ENCODE peak calls at places on chromosomes 13 and 19, in seven cellular contexts. W is esophagus muscularis mucosa, B is AG09309, H is fibroblast of lung, Y is LNCaP clone FGC, A is MM.1S, Z is lower leg skin. T is an unnamed sample.

GRCh38 chr13:33213024-33213795 is 72.3 kb downstream of the STARD13 start:
- DNase-seq in A (no peak), Y (peak), Z (no peak), B (no peak), W (peak), H (no peak), T (no peak)

GRCh38 chr19:45528744-45529453 is 21.6 kb downstream of the VASP start:
- DNase-seq in Y (no peak), W (no peak), B (no peak), Z (no peak), A (no peak), H (peak), T (peak)

GRCh38 chr13:39729161-39729560 is 73.7 kb downstream of the COG6 start:
- DNase-seq in Z (no peak), Y (no peak), A (no peak), H (peak), B (no peak), W (no peak), T (no peak)

GRCh38 chr13:43766766-43767165 is 20.0 kb downstream of the ENOX1 start:
- DNase-seq in Y (no peak), W (no peak), A (no peak), H (peak), B (no peak), Z (no peak), T (peak)

GRCh38 chr13:71968025-71968424 is 101.0 kb upstream of the DACH1 start:
- DNase-seq in B (no peak), Y (no peak), Z (no peak), A (no peak), H (no peak), W (no peak), T (no peak)

GRCh38 chr19:56170261-56170660 is 5.5 kb upstream of the GALP start:
- DNase-seq in H (no peak), W (no peak), B (peak), A (no peak), Y (no peak), Z (no peak), T (peak)

GRCh38 chr13:27403252-27403678 is 21.2 kb upstream of the GTF3A start:
- DNase-seq in Y (no peak), B (peak), Z (no peak), W (no peak), A (no peak), H (peak), T (no peak)

GRCh38 chr19:7304200-7304599 is 10.0 kb upstream of the INSR start:
- DNase-seq in H (no peak), A (no peak), B (no peak), W (no peak), Z (no peak), Y (no peak), T (no peak)

GRCh38 chr13:97369269-97369893 is 64.6 kb upstream of the RAP2A start:
- DNase-seq in Y (no peak), Z (no peak), H (peak), B (no peak), A (peak), W (no peak), T (no peak)

GRCh38 chr19:45791744-45792481 is 732 bp downstream of the DMWD start:
- DNase-seq in W (no peak), Z (no peak), B (no peak), A (no peak), H (no peak), Y (no peak), T (no peak)

GRCh38 chr19:49364083-49364687 is 508 bp downstream of the DKKL1 start:
- DNase-seq in Z (no peak), H (no peak), B (no peak), W (no peak), Y (no peak), A (no peak), T (no peak)
- H3K4me3 ChIP-seq in Z (no peak), H (no peak), B (peak), W (peak), Y (peak), A (peak), T (peak)

GRCh38 chr19:51530616-51531015 is 854 bp downstream of the SIGLEC6 start:
- DNase-seq in Z (no peak), A (no peak), H (no peak), W (no peak), B (no peak), Y (no peak), T (no peak)

GRCh38 chr19:51531349-51532315 is at the start of gene SIGLEC6:
- DNase-seq in Y (no peak), H (no peak), Z (no peak), A (no peak), B (no peak), W (no peak), T (peak)

GRCh38 chr19:51539821-51540366 is 8.4 kb upstream of the SIGLEC6 start:
- DNase-seq in W (no peak), Y (no peak), H (no peak), A (no peak), B (no peak), Z (no peak), T (no peak)

DNA sequence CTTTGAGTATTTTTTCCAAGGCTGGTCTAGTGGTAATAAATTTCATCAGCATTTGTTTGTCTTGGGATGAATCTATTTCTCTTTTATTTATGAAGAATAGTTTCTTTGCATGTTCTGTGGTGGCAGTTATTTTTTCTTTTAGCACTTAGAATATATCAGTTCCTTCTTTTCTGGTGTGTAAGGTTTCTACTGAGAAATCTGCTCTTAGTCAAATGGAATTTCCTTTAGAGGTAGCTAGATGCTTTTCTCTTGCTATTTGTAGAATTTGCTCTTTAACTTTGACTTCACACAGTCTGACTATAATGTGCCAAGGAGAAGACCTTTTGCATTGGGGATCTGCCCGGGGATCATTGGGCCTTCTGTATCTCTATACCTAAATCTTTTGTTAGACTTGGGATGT is 4.1 kb upstream of the SIGLEC6 start:
- DNase-seq in B (no peak), W (no peak), Y (no peak), Z (no peak), A (no peak), H (no peak), T (no peak)
- H3K4me3 ChIP-seq in B (no peak), W (no peak), Y (no peak), Z (no peak), A (no peak), H (no peak), T (no peak)

GRCh38 chr13:48448963-48449614 is 36.2 kb upstream of the LPAR6 start:
- DNase-seq in Y (no peak), Z (no peak), A (no peak), W (no peak), B (no peak), H (peak), T (no peak)
- H3K4me3 ChIP-seq in Y (peak), Z (no peak), A (no peak), W (no peak), B (no peak), H (no peak), T (no peak)

GRCh38 chr19:20860339-20860738 is 62.7 kb upstream of the ZNF85 start:
- DNase-seq in W (peak), B (no peak), H (no peak), Y (no peak), Z (no peak), A (no peak), T (no peak)
- H3K4me3 ChIP-seq in W (no peak), B (no peak), H (no peak), Y (no peak), Z (no peak), A (no peak), T (no peak)

GRCh38 chr19:34707661-34708060 is 26.4 kb upstream of the ZNF181 start:
- DNase-seq in B (no peak), W (no peak), Y (no peak), Z (no peak), A (no peak), H (no peak), T (no peak)

GRCh38 chr19:34712606-34713261 is 21.3 kb upstream of the ZNF181 start:
- DNase-seq in Y (peak), H (peak), B (peak), W (no peak), A (peak), Z (no peak), T (no peak)

GRCh38 chr19:34715357-34715756 is 18.7 kb upstream of the ZNF181 start:
- DNase-seq in W (no peak), A (no peak), H (no peak), Z (no peak), Y (no peak), B (no peak), T (no peak)

GRCh38 chr19:34713262-34713637 is 20.8 kb upstream of the ZNF181 start:
- DNase-seq in A (no peak), B (no peak), H (no peak), Z (no peak), Y (no peak), W (no peak), T (no peak)

DNA sequence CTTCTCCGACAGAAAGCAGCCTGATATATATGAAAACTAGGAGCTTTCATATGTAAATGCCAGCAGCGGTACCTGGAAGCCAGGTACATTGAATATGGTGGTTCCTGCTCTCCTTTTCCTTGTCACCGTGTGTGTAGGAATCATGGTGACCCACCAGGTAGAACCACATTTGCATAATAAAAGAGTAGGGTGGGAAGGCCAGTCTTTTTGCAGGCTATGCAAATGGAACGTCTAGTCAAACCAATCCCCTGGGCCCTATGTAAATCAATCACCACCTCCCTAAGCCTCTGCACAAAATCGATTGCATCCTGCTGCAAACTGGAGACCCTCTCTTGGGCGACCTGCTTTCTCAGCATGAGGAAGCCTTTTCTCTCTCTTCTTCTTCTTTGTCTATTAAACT is 22.2 kb upstream of the ZNF181 start:
- DNase-seq in B (no peak), Y (no peak), W (no peak), Z (no peak), A (no peak), H (no peak), T (no peak)
- H3K4me3 ChIP-seq in B (no peak), Y (no peak), W (no peak), Z (no peak), A (no peak), H (no peak), T (no peak)

DNA sequence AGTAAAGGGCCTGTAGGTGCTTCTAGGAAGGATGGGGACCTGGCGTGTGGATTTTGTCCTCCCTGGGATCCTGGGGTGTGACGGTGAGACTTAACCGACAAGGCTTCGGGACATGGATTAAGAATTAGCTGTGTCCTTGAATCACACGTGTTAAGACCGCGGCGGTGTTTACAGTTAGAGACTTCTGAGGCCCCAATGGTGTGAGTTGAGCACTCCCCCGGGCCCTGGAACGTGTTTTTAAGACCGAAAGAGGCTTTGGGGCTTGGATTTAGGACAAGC is 1.3 kb upstream of the SLC27A1 start:
- DNase-seq in Y (no peak), Z (no peak), W (no peak), H (no peak), B (no peak), A (no peak), T (no peak)
- H3K4me3 ChIP-seq in Y (peak), Z (peak), W (peak), H (peak), B (peak), A (peak), T (peak)

GRCh38 chr19:17327654-17328516 is 6.8 kb downstream of the ANO8 start:
- DNase-seq in Z (no peak), H (peak), A (no peak), Y (peak), W (no peak), B (no peak), T (no peak)

GRCh38 chr19:17328517-17329060 is 6.1 kb downstream of the ANO8 start:
- DNase-seq in H (no peak), B (no peak), W (no peak), Z (no peak), A (no peak), Y (no peak), T (no peak)

GRCh38 chr19:17330546-17331253 is 4.0 kb downstream of the ANO8 start:
- DNase-seq in B (no peak), H (no peak), Y (no peak), W (no peak), Z (no peak), A (no peak), T (no peak)

GRCh38 chr19:17329768-17330545 is 4.7 kb downstream of the ANO8 start:
- DNase-seq in W (no peak), B (no peak), Z (no peak), Y (no peak), H (no peak), A (no peak), T (no peak)

DNA sequence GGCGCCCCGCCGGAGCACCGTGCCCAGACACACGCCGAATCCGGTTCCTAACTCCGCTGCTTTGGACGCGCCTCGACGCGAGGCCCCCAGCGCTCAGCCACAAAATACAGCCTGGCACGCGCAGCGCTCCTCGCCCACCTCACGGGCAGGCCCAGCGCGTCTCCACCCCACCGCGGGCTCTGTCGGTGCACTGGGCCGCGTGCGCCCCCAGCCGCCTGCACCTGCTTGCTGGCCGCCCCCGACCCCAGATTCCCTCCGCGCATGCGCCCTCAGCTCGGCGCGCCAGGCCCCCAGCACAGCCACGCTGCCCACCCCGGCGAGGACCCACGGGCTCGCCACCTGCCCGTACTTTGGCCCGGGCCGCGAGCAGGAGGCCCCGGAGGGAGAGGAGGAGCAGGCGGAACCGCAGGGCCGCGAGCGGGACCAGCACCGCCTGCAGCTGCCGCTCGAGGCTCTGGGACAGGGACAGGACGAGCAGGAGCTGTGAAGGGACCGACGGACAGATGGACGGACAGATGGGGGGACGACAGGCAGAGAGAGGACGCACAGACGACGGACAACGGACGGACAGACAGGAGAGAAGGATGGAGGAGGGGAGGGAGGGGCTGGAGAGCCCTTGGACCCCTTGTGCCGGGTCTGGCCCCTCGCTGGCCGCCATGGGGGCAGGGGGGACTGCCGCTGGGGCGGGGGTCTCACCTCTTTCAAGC is 5.4 kb downstream of the ANO8 start:
- DNase-seq in H (no peak), Y (no peak), B (no peak), Z (no peak), A (no peak), W (no peak), T (no peak)
- H3K4me3 ChIP-seq in H (no peak), Y (no peak), B (no peak), Z (no peak), A (no peak), W (peak), T (no peak)

GRCh38 chr13:99542788-99543406 is 41.6 kb downstream of the TM9SF2 start:
- DNase-seq in Y (no peak), W (no peak), H (no peak), A (no peak), B (no peak), Z (no peak), T (no peak)

GRCh38 chr13:99548448-99548847 is 47.2 kb downstream of the TM9SF2 start:
- DNase-seq in Y (no peak), B (no peak), Z (no peak), W (no peak), A (peak), H (no peak), T (no peak)

GRCh38 chr13:99545979-99546378 is 44.7 kb downstream of the TM9SF2 start:
- DNase-seq in B (no peak), H (no peak), Z (no peak), A (no peak), Y (no peak), W (no peak), T (no peak)

GRCh38 chr13:99546878-99547277 is 45.6 kb downstream of the TM9SF2 start:
- DNase-seq in B (no peak), A (no peak), W (no peak), Y (no peak), H (no peak), Z (no peak), T (no peak)
- H3K4me3 ChIP-seq in B (no peak), A (no peak), W (no peak), Y (no peak), H (no peak), Z (no peak), T (no peak)

GRCh38 chr19:17747205-17748098 is 3.8 kb upstream of the FCHO1 start:
- DNase-seq in H (peak), Y (peak), A (peak), Z (peak), W (peak), B (peak), T (peak)

GRCh38 chr19:17751103-17751911 is at the start of gene FCHO1:
- DNase-seq in Z (no peak), W (no peak), A (peak), B (no peak), H (no peak), Y (no peak), T (peak)

GRCh38 chr19:17751912-17752273 is 616 bp downstream of the FCHO1 start:
- DNase-seq in Y (no peak), W (no peak), A (no peak), H (no peak), Z (no peak), B (no peak), T (no peak)

GRCh38 chr19:17748884-17749638 is 2.2 kb upstream of the FCHO1 start:
- DNase-seq in B (no peak), A (no peak), W (no peak), Z (no peak), Y (no peak), H (no peak), T (no peak)

GRCh38 chr19:17749912-17750317 is 1.4 kb upstream of the FCHO1 start:
- DNase-seq in W (no peak), Y (no peak), B (no peak), Z (no peak), A (no peak), H (no peak), T (no peak)
- H3K4me3 ChIP-seq in W (no peak), Y (no peak), B (no peak), Z (no peak), A (no peak), H (no peak), T (no peak)